ENCODE peak calls at places on chromosomes 13 and 19, in nine cellular contexts. A is HCT116, X is vagina, Z is A549, O is sigmoid colon, E is ovary, D is heart left ventricle, B is HepG2, N is body of pancreas. T is an unnamed sample.

GRCh38 chr13:59494151-59494550 is 669.6 kb downstream of the DIAPH3 start:
- DNase-seq in A (no peak), X (no peak), Z (no peak), O (no peak), E (no peak), D (no peak), B (no peak), N (no peak), T (no peak)

GRCh38 chr19:52722062-52723005 is 12.5 kb downstream of the ZNF611 start:
- DNase-seq in A (no peak), X (no peak), Z (peak; percentile 19), O (no peak), E (no peak), D (no peak), B (no peak), N (no peak), T (no peak)

GRCh38 chr19:42148270-42148669 is 16.0 kb upstream of the POU2F2 start:
- DNase-seq in A (no peak), X (no peak), Z (no peak), O (no peak), E (no peak), D (no peak), B (no peak), N (no peak), T (no peak)

GRCh38 chr13:51058461-51059167 is 52.5 kb downstream of the C13orf42 start:
- DNase-seq in A (no peak), X (no peak), Z (no peak), O (no peak), E (no peak), D (no peak), B (no peak), N (no peak), T (no peak)

GRCh38 chr13:34155931-34156607 is 338.1 kb downstream of the RFC3 start:
- DNase-seq in A (peak; percentile 61), X (no peak), Z (peak; percentile 68), O (no peak), E (no peak), D (no peak), B (no peak), N (no peak), T (no peak)

GRCh38 chr19:11243798-11244169 is 4.4 kb downstream of the ANGPTL8 start:
- DNase-seq in A (no peak), X (no peak), Z (no peak), O (no peak), E (no peak), D (no peak), B (no peak), N (no peak), T (no peak)

GRCh38 chr19:47111081-47111589 is 2.4 kb downstream of the ZC3H4 start:
- DNase-seq in A (no peak), X (no peak), Z (no peak), O (peak; percentile 71), E (peak; percentile 60), D (no peak), B (no peak), N (peak; percentile 34), T (no peak)

GRCh38 chr19:19900124-19900523 is 622 bp upstream of the ZNF93 start:
- DNase-seq in A (no peak), X (no peak), Z (no peak), O (no peak), E (no peak), D (no peak), B (no peak), N (peak; percentile 6), T (no peak)

GRCh38 chr19:27901078-27901477 is 1311.9 kb downstream of the UQCRFS1 start:
- DNase-seq in A (no peak), X (peak; percentile 77), Z (no peak), O (no peak), E (no peak), D (no peak), B (no peak), N (no peak), T (no peak)

GRCh38 chr13:100537486-100537885 is 51.1 kb downstream of the GGACT start:
- DNase-seq in A (no peak), X (peak; percentile 72), Z (no peak), O (no peak), E (no peak), D (no peak), B (no peak), N (no peak), T (no peak)

GRCh38 chr13:51632643-51633357 is 48.5 kb downstream of the WDFY2 start:
- DNase-seq in A (no peak), X (no peak), Z (no peak), O (no peak), E (no peak), D (no peak), B (peak; percentile 77), N (peak; percentile 28), T (no peak)

GRCh38 chr19:7527516-7528191 is 5.2 kb downstream of the MCOLN1 start:
- DNase-seq in A (no peak), X (no peak), Z (no peak), O (no peak), E (no peak), D (no peak), B (no peak), N (peak; percentile 43), T (no peak)

GRCh38 chr13:53110181-53110580 is 81.6 kb downstream of the OLFM4 start:
- DNase-seq in A (no peak), X (no peak), Z (no peak), O (no peak), E (no peak), D (no peak), B (no peak), N (no peak), T (no peak)

GRCh38 chr13:29359181-29359580 is 236.3 kb downstream of the SLC7A1 start:
- DNase-seq in A (no peak), X (no peak), Z (no peak), O (no peak), E (no peak), D (no peak), B (no peak), N (no peak), T (no peak)

GRCh38 chr19:33373701-33374405 is at the start of gene CEBPG:
- DNase-seq in A (no peak), X (no peak), Z (no peak), O (peak; percentile 78), E (peak; percentile 76), D (peak; percentile 63), B (no peak), N (peak; percentile 57), T (no peak)

GRCh38 chr19:41321600-41322270 is 11.8 kb downstream of the CCDC97 start:
- DNase-seq in A (no peak), X (no peak), Z (peak; percentile 76), O (peak; percentile 79), E (peak; percentile 72), D (peak; percentile 50), B (peak; percentile 82), N (peak; percentile 47), T (no peak)

GRCh38 chr19:42370667-42371066 is 19.4 kb downstream of the CNFN start:
- DNase-seq in A (no peak), X (no peak), Z (no peak), O (no peak), E (no peak), D (no peak), B (no peak), N (no peak), T (no peak)

DNA sequence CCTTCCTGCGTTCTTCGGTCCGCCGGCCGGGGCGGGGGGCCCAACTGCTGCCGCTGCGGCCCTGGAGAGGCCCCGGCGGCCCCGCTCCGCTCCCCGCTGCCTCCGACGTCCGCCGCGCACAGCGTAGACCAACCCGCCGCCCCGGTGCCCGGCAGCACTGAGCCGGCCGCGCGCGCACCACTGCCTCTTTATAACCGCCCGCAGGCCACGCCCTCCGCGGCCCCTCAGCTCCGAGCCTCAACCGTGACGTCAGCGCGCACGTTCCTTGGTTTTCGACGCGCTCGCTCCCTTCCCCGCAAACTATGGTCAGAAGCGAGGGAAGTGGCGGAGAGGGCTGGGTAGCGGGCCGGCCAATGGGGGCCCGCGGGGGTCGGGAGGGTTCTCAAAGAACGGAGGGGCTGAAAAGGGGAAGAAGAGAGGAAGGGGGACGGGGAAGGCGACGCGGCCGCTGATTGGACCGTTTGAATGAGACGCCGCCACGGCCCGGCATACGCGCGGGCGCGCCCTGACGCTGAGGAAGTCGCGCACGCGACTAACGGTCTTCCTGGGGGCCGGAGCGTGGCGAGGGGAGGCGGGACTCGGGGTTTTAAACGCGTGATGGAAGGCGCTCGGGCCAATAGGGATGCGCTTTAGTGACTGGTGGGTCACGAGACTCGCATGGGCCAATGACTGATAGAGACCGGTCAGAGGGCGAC is at the start of gene UBE2S:
- DNase-seq in A (peak; percentile 98), X (peak; percentile 99), Z (peak; percentile 100), O (peak; percentile 100), E (peak; percentile 98), D (peak; percentile 99), B (peak; percentile 83), N (peak; percentile 99), T (peak; percentile 96)
- TF ChIP-seq POLR2A in A (peak; percentile 97), X (peak; percentile 95), Z (peak; percentile 99), O (peak; percentile 59), E (peak; percentile 87), D (peak; percentile 98), B (peak; percentile 87), N (peak; percentile 89), T (peak; percentile 98)

GRCh38 chr19:45405435-45406164 is 731 bp upstream of the PPP1R13L start:
- DNase-seq in A (peak; percentile 92), X (peak; percentile 95), Z (peak; percentile 94), O (peak; percentile 94), E (peak; percentile 90), D (peak; percentile 92), B (peak; percentile 81), N (peak; percentile 93), T (peak; percentile 71)
- H3K4me1 ChIP-seq in A (peaks cover 19% of the 10 kb centered on the region), X (peaks cover 41% of the 10 kb centered on the region), Z (peaks cover 39% of the 10 kb centered on the region), O (peaks cover 38% of the 10 kb centered on the region), E (peaks cover 3% of the 10 kb centered on the region), D (peaks cover 41% of the 10 kb centered on the region), B (peaks cover 29% of the 10 kb centered on the region), N (peaks cover 45% of the 10 kb centered on the region), T (peaks cover 55% of the 10 kb centered on the region)

GRCh38 chr19:38712161-38712748 is 32.0 kb downstream of the CAPN12 start:
- DNase-seq in A (no peak), X (no peak), Z (no peak), O (no peak), E (no peak), D (no peak), B (no peak), N (no peak), T (no peak)

GRCh38 chr19:38710416-38710702 is 33.9 kb downstream of the CAPN12 start:
- DNase-seq in A (no peak), X (no peak), Z (no peak), O (no peak), E (no peak), D (no peak), B (no peak), N (no peak), T (no peak)

GRCh38 chr19:38713227-38713649 is 31.0 kb downstream of the CAPN12 start:
- DNase-seq in A (no peak), X (no peak), Z (no peak), O (peak; percentile 89), E (peak; percentile 93), D (peak; percentile 61), B (no peak), N (peak; percentile 77), T (peak; percentile 73)

GRCh38 chr19:38710928-38711725 is 33.1 kb downstream of the CAPN12 start:
- DNase-seq in A (no peak), X (no peak), Z (no peak), O (no peak), E (no peak), D (no peak), B (no peak), N (no peak), T (peak; percentile 41)

GRCh38 chr19:38711726-38712153 is 32.5 kb downstream of the CAPN12 start:
- DNase-seq in A (no peak), X (no peak), Z (no peak), O (peak; percentile 90), E (peak; percentile 83), D (peak; percentile 55), B (no peak), N (peak; percentile 55), T (no peak)
- H3K27ac ChIP-seq in A (peak overlapping the region; percentile 21), X (peak overlapping the region; percentile 65), Z (peak overlapping the region; percentile 1), O (peak overlapping the region; percentile 85), E (no peak overlapping the region), D (peak overlapping the region; percentile 75), B (no peak overlapping the region), N (peak overlapping the region; percentile 51), T (peak overlapping the region; percentile 61)

GRCh38 chr19:9621156-9622037 is at the start of gene ZNF561:
- DNase-seq in A (peak; percentile 81), X (peak; percentile 88), Z (peak; percentile 88), O (peak; percentile 90), E (peak; percentile 91), D (peak; percentile 90), B (peak; percentile 86), N (peak; percentile 87), T (peak; percentile 76)
- TF ChIP-seq POLR2A in A (peak; percentile 65), X (no peak), Z (peak; percentile 47), O (no peak), E (no peak), D (no peak), B (peak; percentile 70), N (peak; percentile 60), T (no peak)

T was measured in tibial nerve.